ENCODE peak calls at places on chromosomes 2 and 18, in six cellular contexts. One of them, this sample, is unnamed.

GRCh38 chr2:60998628-60999545 is 18.6 kb upstream of the PEX13 start:
- DNase-seq in GM20000: peak; percentile 43
- DNase-seq in nephron progenitor cell: no peak
- DNase-seq in AG04450: peak; percentile 13
- DNase-seq in left ventricle myocardium inferior: no peak
- DNase-seq in pancreas: no peak
- DNase-seq in this sample: no peak

GRCh38 chr2:143390185-143390584 is 261.0 kb downstream of the ARHGAP15 start:
- DNase-seq in AG04450: no peak
- DNase-seq in GM20000: no peak
- DNase-seq in left ventricle myocardium inferior: no peak
- DNase-seq in nephron progenitor cell: no peak
- DNase-seq in pancreas: no peak
- DNase-seq in this sample: no peak

GRCh38 chr2:141498561-141498960 is 632.3 kb downstream of the LRP1B start:
- DNase-seq in pancreas: no peak
- DNase-seq in nephron progenitor cell: no peak
- DNase-seq in GM20000: no peak
- DNase-seq in AG04450: no peak
- DNase-seq in left ventricle myocardium inferior: no peak
- DNase-seq in this sample: no peak

GRCh38 chr2:127647242-127648190 is 1.6 kb downstream of the GPR17 start:
- DNase-seq in GM20000: no peak
- DNase-seq in nephron progenitor cell: no peak
- DNase-seq in left ventricle myocardium inferior: no peak
- DNase-seq in AG04450: no peak
- DNase-seq in pancreas: no peak
- DNase-seq in this sample: no peak

GRCh38 chr2:70514612-70515055 is 39.0 kb downstream of the TGFA start:
- DNase-seq in nephron progenitor cell: no peak
- DNase-seq in left ventricle myocardium inferior: peak; percentile 23
- DNase-seq in GM20000: no peak
- DNase-seq in pancreas: peak; percentile 78
- DNase-seq in AG04450: no peak
- DNase-seq in this sample: peak; percentile 45

GRCh38 chr2:62570861-62571698 is 65.1 kb upstream of the TMEM17 start:
- DNase-seq in GM20000: no peak
- DNase-seq in nephron progenitor cell: peak; percentile 28
- DNase-seq in AG04450: no peak
- DNase-seq in pancreas: peak; percentile 58
- DNase-seq in left ventricle myocardium inferior: peak; percentile 21
- DNase-seq in this sample: peak; percentile 17

GRCh38 chr2:219017166-219017931 is 24.0 kb downstream of the CFAP65 start:
- DNase-seq in pancreas: no peak
- DNase-seq in GM20000: no peak
- DNase-seq in AG04450: no peak
- DNase-seq in left ventricle myocardium inferior: no peak
- DNase-seq in nephron progenitor cell: no peak
- DNase-seq in this sample: no peak

GRCh38 chr18:57376503-57376902 is 24.1 kb downstream of the ST8SIA3 start:
- DNase-seq in pancreas: no peak
- DNase-seq in nephron progenitor cell: no peak
- DNase-seq in GM20000: no peak
- DNase-seq in left ventricle myocardium inferior: no peak
- DNase-seq in AG04450: no peak
- DNase-seq in this sample: no peak

GRCh38 chr18:14974576-14974975 is 226.6 kb downstream of the ANKRD30B start:
- DNase-seq in nephron progenitor cell: no peak
- DNase-seq in left ventricle myocardium inferior: no peak
- DNase-seq in AG04450: no peak
- DNase-seq in pancreas: no peak
- DNase-seq in GM20000: no peak
- DNase-seq in this sample: no peak

GRCh38 chr2:8882094-8882493 is 44.7 kb upstream of the KIDINS220 start:
- DNase-seq in AG04450: no peak
- DNase-seq in GM20000: no peak
- DNase-seq in pancreas: no peak
- DNase-seq in nephron progenitor cell: peak; percentile 15
- DNase-seq in left ventricle myocardium inferior: no peak
- DNase-seq in this sample: peak; percentile 53

GRCh38 chr2:164314148-164314547 is 307.1 kb downstream of the GRB14 start:
- DNase-seq in GM20000: no peak
- DNase-seq in AG04450: no peak
- DNase-seq in nephron progenitor cell: no peak
- DNase-seq in left ventricle myocardium inferior: no peak
- DNase-seq in pancreas: no peak
- DNase-seq in this sample: no peak

GRCh38 chr2:72533767-72534166 is 292.1 kb downstream of the EXOC6B start:
- DNase-seq in left ventricle myocardium inferior: no peak
- DNase-seq in AG04450: no peak
- DNase-seq in GM20000: no peak
- DNase-seq in nephron progenitor cell: no peak
- DNase-seq in pancreas: no peak
- DNase-seq in this sample: no peak

GRCh38 chr2:58604096-58604495 is 363.0 kb upstream of the FANCL start:
- DNase-seq in GM20000: no peak
- DNase-seq in nephron progenitor cell: no peak
- DNase-seq in pancreas: no peak
- DNase-seq in left ventricle myocardium inferior: no peak
- DNase-seq in AG04450: no peak
- DNase-seq in this sample: no peak

GRCh38 chr2:157413342-157414035 is 30.4 kb downstream of the CYTIP start:
- DNase-seq in AG04450: no peak
- DNase-seq in left ventricle myocardium inferior: no peak
- DNase-seq in pancreas: no peak
- DNase-seq in GM20000: peak; percentile 43
- DNase-seq in nephron progenitor cell: no peak
- DNase-seq in this sample: no peak

GRCh38 chr2:170123593-170123992 is 54.4 kb upstream of the MYO3B start:
- DNase-seq in AG04450: no peak
- DNase-seq in nephron progenitor cell: no peak
- DNase-seq in left ventricle myocardium inferior: no peak
- DNase-seq in pancreas: no peak
- DNase-seq in GM20000: no peak
- DNase-seq in this sample: no peak

GRCh38 chr2:36246320-36246990 is 109.1 kb upstream of the CRIM1 start:
- DNase-seq in left ventricle myocardium inferior: no peak
- DNase-seq in pancreas: no peak
- DNase-seq in GM20000: peak; percentile 34
- DNase-seq in AG04450: no peak
- DNase-seq in nephron progenitor cell: no peak
- DNase-seq in this sample: no peak

GRCh38 chr2:177767768-177768167 is 304.8 kb downstream of the PDE11A start:
- DNase-seq in left ventricle myocardium inferior: no peak
- DNase-seq in nephron progenitor cell: no peak
- DNase-seq in pancreas: no peak
- DNase-seq in AG04450: no peak
- DNase-seq in GM20000: no peak
- DNase-seq in this sample: no peak

GRCh38 chr2:179344280-179344961 is 79.8 kb upstream of the SESTD1 start:
- DNase-seq in pancreas: no peak
- DNase-seq in nephron progenitor cell: no peak
- DNase-seq in AG04450: no peak
- DNase-seq in left ventricle myocardium inferior: no peak
- DNase-seq in GM20000: no peak
- DNase-seq in this sample: no peak

GRCh38 chr2:96225016-96225533 is 16.4 kb upstream of the STARD7 start:
- DNase-seq in left ventricle myocardium inferior: no peak
- DNase-seq in GM20000: peak; percentile 54
- DNase-seq in nephron progenitor cell: no peak
- DNase-seq in pancreas: no peak
- DNase-seq in AG04450: no peak
- DNase-seq in this sample: no peak

GRCh38 chr2:239192975-239193374 is 207.8 kb downstream of the HDAC4 start:
- DNase-seq in AG04450: no peak
- DNase-seq in pancreas: peak; percentile 1
- DNase-seq in GM20000: no peak
- DNase-seq in nephron progenitor cell: no peak
- DNase-seq in left ventricle myocardium inferior: no peak
- DNase-seq in this sample: peak; percentile 1

GRCh38 chr2:222907790-222908431 is 47.1 kb downstream of the ACSL3 start:
- DNase-seq in left ventricle myocardium inferior: no peak
- DNase-seq in AG04450: peak; percentile 41
- DNase-seq in pancreas: no peak
- DNase-seq in GM20000: no peak
- DNase-seq in nephron progenitor cell: no peak
- DNase-seq in this sample: no peak

GRCh38 chr18:49668583-49669290 is 106.9 kb downstream of the LIPG start:
- DNase-seq in AG04450: no peak
- DNase-seq in pancreas: peak; percentile 36
- DNase-seq in nephron progenitor cell: peak; percentile 18
- DNase-seq in left ventricle myocardium inferior: peak; percentile 66
- DNase-seq in GM20000: no peak
- DNase-seq in this sample: no peak

GRCh38 chr2:85794491-85795121 is 40.8 kb downstream of the ATOH8 start:
- DNase-seq in left ventricle myocardium inferior: no peak
- DNase-seq in GM20000: no peak
- DNase-seq in pancreas: no peak
- DNase-seq in nephron progenitor cell: no peak
- DNase-seq in AG04450: no peak
- DNase-seq in this sample: no peak

DNA sequence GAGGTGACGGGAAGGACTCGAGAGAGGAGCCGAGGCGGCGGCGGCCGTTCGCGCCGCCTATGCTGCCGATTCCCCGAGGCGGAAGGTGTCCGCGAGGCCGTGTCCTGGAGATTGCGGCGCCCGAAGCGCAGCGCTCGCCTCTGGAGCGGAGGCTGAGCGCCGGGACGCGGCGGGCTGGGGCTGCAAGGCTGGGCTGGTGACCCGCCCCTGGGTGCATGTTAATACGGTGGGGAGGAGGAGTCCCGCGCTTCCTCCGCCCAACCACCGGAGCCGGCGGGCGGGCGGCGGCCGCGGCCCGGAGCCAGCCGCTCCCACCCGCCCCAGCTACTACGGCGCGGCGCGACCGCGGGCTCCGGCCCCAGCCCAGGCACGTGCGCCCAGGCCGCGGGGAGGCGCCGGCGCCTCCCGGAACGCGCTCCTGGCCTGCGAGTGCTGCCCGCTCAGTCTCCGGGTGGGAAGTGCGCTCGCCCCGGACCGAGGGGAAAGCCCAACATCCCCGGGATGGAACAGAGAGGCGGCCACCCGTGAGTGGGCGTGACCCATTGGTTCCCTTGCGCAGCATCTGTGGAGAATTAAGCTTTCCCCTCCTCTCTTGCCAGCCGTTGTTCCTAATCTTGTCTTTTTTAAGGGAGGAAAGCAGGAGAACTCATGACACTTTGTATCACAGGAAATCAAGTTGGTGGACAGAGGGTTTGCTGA is at the start of gene DLGAP1:
- DNase-seq in pancreas: peak; percentile 68
- DNase-seq in nephron progenitor cell: peak; percentile 84
- DNase-seq in AG04450: no peak
- DNase-seq in GM20000: peak; percentile 93
- DNase-seq in left ventricle myocardium inferior: no peak
- DNase-seq in this sample: peak; percentile 81
- TF ChIP-seq CTCF in pancreas: no peak
- TF ChIP-seq CTCF in nephron progenitor cell: no peak
- TF ChIP-seq CTCF in AG04450: no peak
- TF ChIP-seq CTCF in GM20000: no peak
- TF ChIP-seq CTCF in left ventricle myocardium inferior: no peak
- TF ChIP-seq CTCF in this sample: no peak

GRCh38 chr2:37984589-37984988 is 59.5 kb downstream of the RMDN2 start:
- DNase-seq in pancreas: no peak
- DNase-seq in nephron progenitor cell: no peak
- DNase-seq in GM20000: no peak
- DNase-seq in AG04450: no peak
- DNase-seq in left ventricle myocardium inferior: no peak
- DNase-seq in this sample: no peak
- TF ChIP-seq CTCF in pancreas: no peak
- TF ChIP-seq CTCF in nephron progenitor cell: no peak
- TF ChIP-seq CTCF in GM20000: no peak
- TF ChIP-seq CTCF in AG04450: peak; percentile 20
- TF ChIP-seq CTCF in left ventricle myocardium inferior: peak; percentile 21
- TF ChIP-seq CTCF in this sample: no peak

DNA sequence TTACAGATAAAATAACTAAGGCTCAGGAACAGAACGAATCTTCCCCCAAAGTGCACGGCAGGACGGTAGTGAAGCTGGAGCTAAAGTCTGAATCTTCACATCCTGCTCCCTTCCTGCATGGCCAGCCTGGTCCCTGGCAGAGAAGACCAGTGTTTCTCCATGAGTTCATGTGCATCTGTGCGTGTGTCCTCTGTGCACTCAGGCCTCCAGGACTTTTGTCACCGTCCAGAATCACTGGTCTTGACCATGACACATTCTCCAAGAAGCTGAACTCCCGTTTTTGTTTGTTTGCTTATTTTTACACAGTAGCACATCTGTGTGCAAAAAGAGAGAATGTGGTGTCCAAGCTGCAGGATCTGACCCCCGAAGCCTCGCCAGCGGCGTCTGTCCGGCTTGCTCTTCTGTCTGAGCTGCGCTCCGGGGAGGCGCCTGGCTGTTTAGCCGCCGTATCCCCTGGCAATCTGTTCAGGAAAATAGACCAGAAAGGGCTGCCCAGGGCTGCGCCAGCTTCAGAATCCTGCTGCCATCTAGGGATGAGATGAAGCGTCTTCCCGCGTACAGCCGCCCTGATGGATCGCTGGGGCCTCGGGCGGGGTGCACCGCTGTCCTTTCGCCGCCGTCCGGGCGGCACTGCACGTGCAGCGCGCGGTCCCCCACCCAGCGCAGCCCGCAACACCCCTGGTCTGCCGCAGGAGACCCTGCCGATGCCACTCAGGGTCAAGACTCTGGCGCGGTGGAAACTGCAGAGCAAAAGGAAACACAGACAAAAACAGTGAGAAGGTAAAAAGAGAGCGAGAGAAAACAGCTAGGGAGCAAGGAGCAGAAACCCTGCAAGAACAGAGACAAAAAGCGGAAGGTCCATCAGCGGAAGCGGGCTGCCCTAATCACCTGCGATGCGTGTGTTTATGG is 2113.6 kb upstream of the PIK3C3 start:
- DNase-seq in GM20000: no peak
- DNase-seq in nephron progenitor cell: peak; percentile 74
- DNase-seq in pancreas: peak; percentile 27
- DNase-seq in left ventricle myocardium inferior: no peak
- DNase-seq in AG04450: peak; percentile 27
- DNase-seq in this sample: peak; percentile 75
- TF ChIP-seq CTCF in GM20000: no peak
- TF ChIP-seq CTCF in nephron progenitor cell: peak; percentile 45
- TF ChIP-seq CTCF in pancreas: no peak
- TF ChIP-seq CTCF in left ventricle myocardium inferior: no peak
- TF ChIP-seq CTCF in AG04450: peak; percentile 59
- TF ChIP-seq CTCF in this sample: peak; percentile 16

GRCh38 chr2:240875228-240876034 is 6.8 kb downstream of the AGXT start:
- DNase-seq in left ventricle myocardium inferior: no peak
- DNase-seq in nephron progenitor cell: no peak
- DNase-seq in GM20000: no peak
- DNase-seq in pancreas: no peak
- DNase-seq in AG04450: no peak
- DNase-seq in this sample: peak; percentile 13

GRCh38 chr2:240874715-240875227 is 6.1 kb downstream of the AGXT start:
- DNase-seq in nephron progenitor cell: no peak
- DNase-seq in left ventricle myocardium inferior: no peak
- DNase-seq in AG04450: no peak
- DNase-seq in pancreas: no peak
- DNase-seq in GM20000: no peak
- DNase-seq in this sample: no peak

GRCh38 chr2:240872317-240873097 is 3.9 kb downstream of the AGXT start:
- DNase-seq in AG04450: no peak
- DNase-seq in nephron progenitor cell: no peak
- DNase-seq in pancreas: no peak
- DNase-seq in left ventricle myocardium inferior: no peak
- DNase-seq in GM20000: no peak
- DNase-seq in this sample: no peak

GRCh38 chr2:240873098-240873788 is 4.6 kb downstream of the AGXT start:
- DNase-seq in AG04450: no peak
- DNase-seq in GM20000: no peak
- DNase-seq in pancreas: no peak
- DNase-seq in nephron progenitor cell: no peak
- DNase-seq in left ventricle myocardium inferior: no peak
- DNase-seq in this sample: no peak

GRCh38 chr2:240873805-240874714 is 5.4 kb downstream of the AGXT start:
- DNase-seq in GM20000: no peak
- DNase-seq in AG04450: no peak
- DNase-seq in left ventricle myocardium inferior: no peak
- DNase-seq in pancreas: no peak
- DNase-seq in nephron progenitor cell: peak; percentile 36
- DNase-seq in this sample: no peak
- TF ChIP-seq CTCF in GM20000: no peak
- TF ChIP-seq CTCF in AG04450: peak; percentile 11
- TF ChIP-seq CTCF in left ventricle myocardium inferior: no peak
- TF ChIP-seq CTCF in pancreas: no peak
- TF ChIP-seq CTCF in nephron progenitor cell: no peak
- TF ChIP-seq CTCF in this sample: no peak